ENCODE peak calls at places on chromosomes 1 and 21, in five cellular contexts. One of them, this sample, is unnamed.

GRCh38 chr21:46429754-46430681 is 28.7 kb upstream of the DIP2A start:
- DNase-seq in fibroblast of the aortic adventitia: no peak
- DNase-seq in dorsolateral prefrontal cortex: peak
- DNase-seq in cardiac fibroblast: no peak
- DNase-seq in fibroblast of lung: no peak
- DNase-seq in this sample: no peak

GRCh38 chr1:174775621-174776020 is 224.1 kb upstream of the CACYBP start:
- DNase-seq in fibroblast of the aortic adventitia: no peak
- DNase-seq in dorsolateral prefrontal cortex: no peak
- DNase-seq in cardiac fibroblast: no peak
- DNase-seq in fibroblast of lung: no peak
- DNase-seq in this sample: no peak

GRCh38 chr1:61504840-61505239 is 220.1 kb downstream of the TM2D1 start:
- DNase-seq in fibroblast of the aortic adventitia: peak
- DNase-seq in dorsolateral prefrontal cortex: no peak
- DNase-seq in cardiac fibroblast: peak
- DNase-seq in fibroblast of lung: peak
- DNase-seq in this sample: no peak

GRCh38 chr21:36701912-36702621 is 3.2 kb downstream of the SIM2 start:
- DNase-seq in fibroblast of the aortic adventitia: no peak
- DNase-seq in dorsolateral prefrontal cortex: no peak
- DNase-seq in cardiac fibroblast: no peak
- DNase-seq in fibroblast of lung: no peak
- DNase-seq in this sample: no peak

GRCh38 chr1:65150583-65151263 is 2.7 kb downstream of the AK4 start:
- DNase-seq in fibroblast of the aortic adventitia: no peak
- DNase-seq in dorsolateral prefrontal cortex: no peak
- DNase-seq in cardiac fibroblast: no peak
- DNase-seq in fibroblast of lung: no peak
- DNase-seq in this sample: no peak

GRCh38 chr1:53025034-53025777 is 36.8 kb upstream of the PODN start:
- DNase-seq in fibroblast of the aortic adventitia: peak
- DNase-seq in dorsolateral prefrontal cortex: no peak
- DNase-seq in cardiac fibroblast: peak
- DNase-seq in fibroblast of lung: peak
- DNase-seq in this sample: peak

GRCh38 chr1:203593723-203594122 is 32.9 kb upstream of the ATP2B4 start:
- DNase-seq in fibroblast of the aortic adventitia: no peak
- DNase-seq in dorsolateral prefrontal cortex: no peak
- DNase-seq in cardiac fibroblast: no peak
- DNase-seq in fibroblast of lung: no peak
- DNase-seq in this sample: no peak

GRCh38 chr1:67880056-67880601 is 46.9 kb upstream of the GNG12 start:
- DNase-seq in fibroblast of the aortic adventitia: peak
- DNase-seq in dorsolateral prefrontal cortex: no peak
- DNase-seq in cardiac fibroblast: peak
- DNase-seq in fibroblast of lung: peak
- DNase-seq in this sample: peak

GRCh38 chr1:99943238-99943794 is 26.5 kb upstream of the SLC35A3 start:
- DNase-seq in fibroblast of the aortic adventitia: peak
- DNase-seq in dorsolateral prefrontal cortex: no peak
- DNase-seq in cardiac fibroblast: peak
- DNase-seq in fibroblast of lung: peak
- DNase-seq in this sample: peak

GRCh38 chr1:46067652-46068051 is 64.8 kb downstream of the PIK3R3 start:
- DNase-seq in fibroblast of the aortic adventitia: no peak
- DNase-seq in dorsolateral prefrontal cortex: no peak
- DNase-seq in cardiac fibroblast: no peak
- DNase-seq in fibroblast of lung: no peak
- DNase-seq in this sample: no peak

GRCh38 chr1:189424746-189425331 is 1052.8 kb downstream of the BRINP3 start:
- DNase-seq in fibroblast of the aortic adventitia: no peak
- DNase-seq in dorsolateral prefrontal cortex: no peak
- DNase-seq in cardiac fibroblast: peak
- DNase-seq in fibroblast of lung: peak
- DNase-seq in this sample: peak

GRCh38 chr1:174190800-174191199 is 31.5 kb downstream of the RABGAP1L start:
- DNase-seq in fibroblast of the aortic adventitia: no peak
- DNase-seq in dorsolateral prefrontal cortex: no peak
- DNase-seq in cardiac fibroblast: no peak
- DNase-seq in fibroblast of lung: no peak
- DNase-seq in this sample: no peak

GRCh38 chr1:205923663-205924435 is 19.4 kb downstream of the SLC26A9 start:
- DNase-seq in fibroblast of the aortic adventitia: no peak
- DNase-seq in dorsolateral prefrontal cortex: no peak
- DNase-seq in cardiac fibroblast: no peak
- DNase-seq in fibroblast of lung: no peak
- DNase-seq in this sample: no peak

GRCh38 chr1:227299688-227300087 is 18.6 kb downstream of the CDC42BPA start:
- DNase-seq in fibroblast of the aortic adventitia: peak
- DNase-seq in dorsolateral prefrontal cortex: no peak
- DNase-seq in cardiac fibroblast: no peak
- DNase-seq in fibroblast of lung: peak
- DNase-seq in this sample: no peak

GRCh38 chr1:85343612-85344255 is 67.3 kb upstream of the BCL10 start:
- DNase-seq in fibroblast of the aortic adventitia: peak
- DNase-seq in dorsolateral prefrontal cortex: no peak
- DNase-seq in cardiac fibroblast: peak
- DNase-seq in fibroblast of lung: peak
- DNase-seq in this sample: peak

GRCh38 chr1:1889847-1890505 is 911 bp downstream of the GNB1 start:
- DNase-seq in fibroblast of the aortic adventitia: no peak
- DNase-seq in dorsolateral prefrontal cortex: no peak
- DNase-seq in cardiac fibroblast: peak
- DNase-seq in fibroblast of lung: peak
- DNase-seq in this sample: peak

GRCh38 chr1:180288232-180288818 is 58.3 kb downstream of the LHX4 start:
- DNase-seq in fibroblast of the aortic adventitia: no peak
- DNase-seq in dorsolateral prefrontal cortex: no peak
- DNase-seq in cardiac fibroblast: no peak
- DNase-seq in fibroblast of lung: no peak
- DNase-seq in this sample: no peak

GRCh38 chr1:57492846-57493245 is 69.0 kb upstream of the DAB1 start:
- DNase-seq in fibroblast of the aortic adventitia: no peak
- DNase-seq in dorsolateral prefrontal cortex: no peak
- DNase-seq in cardiac fibroblast: no peak
- DNase-seq in fibroblast of lung: no peak
- DNase-seq in this sample: no peak

GRCh38 chr1:20829946-20830345 is 42.8 kb upstream of the HP1BP3 start:
- DNase-seq in fibroblast of the aortic adventitia: no peak
- DNase-seq in dorsolateral prefrontal cortex: no peak
- DNase-seq in cardiac fibroblast: no peak
- DNase-seq in fibroblast of lung: no peak
- DNase-seq in this sample: no peak

GRCh38 chr1:159598196-159598595 is 10.6 kb downstream of the APCS start:
- DNase-seq in fibroblast of the aortic adventitia: no peak
- DNase-seq in dorsolateral prefrontal cortex: no peak
- DNase-seq in cardiac fibroblast: peak
- DNase-seq in fibroblast of lung: peak
- DNase-seq in this sample: peak

GRCh38 chr1:56302878-56303277 is 276.5 kb downstream of the PLPP3 start:
- DNase-seq in fibroblast of the aortic adventitia: no peak
- DNase-seq in dorsolateral prefrontal cortex: no peak
- DNase-seq in cardiac fibroblast: no peak
- DNase-seq in fibroblast of lung: peak
- DNase-seq in this sample: peak

GRCh38 chr1:40182956-40183710 is 21.9 kb downstream of the RLF start:
- DNase-seq in fibroblast of the aortic adventitia: peak
- DNase-seq in dorsolateral prefrontal cortex: no peak
- DNase-seq in cardiac fibroblast: peak
- DNase-seq in fibroblast of lung: peak
- DNase-seq in this sample: no peak

DNA sequence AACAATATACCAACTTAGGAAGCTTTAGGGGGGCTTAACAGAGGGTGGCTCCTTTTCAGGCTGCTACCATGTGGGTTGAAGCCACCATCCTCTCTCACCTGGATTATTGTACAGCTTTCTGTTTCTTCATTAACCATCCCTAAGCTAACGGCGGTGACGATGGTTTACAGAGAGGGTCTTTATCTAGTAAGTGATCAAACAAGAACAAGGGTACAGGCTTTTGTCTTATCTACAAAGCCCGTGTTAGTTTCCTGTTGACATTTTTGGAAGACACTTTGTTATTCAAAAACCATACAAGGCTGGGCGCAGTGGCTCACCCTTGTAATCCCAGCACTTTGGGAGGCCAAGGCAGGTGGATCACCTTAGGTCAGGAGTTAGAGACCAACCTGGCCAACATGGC is 20.4 kb downstream of the SLC25A33 start:
- DNase-seq in fibroblast of the aortic adventitia: no peak
- DNase-seq in dorsolateral prefrontal cortex: no peak
- DNase-seq in cardiac fibroblast: no peak
- DNase-seq in fibroblast of lung: no peak
- DNase-seq in this sample: no peak
- H3K4me3 ChIP-seq in fibroblast of the aortic adventitia: no peak
- H3K4me3 ChIP-seq in dorsolateral prefrontal cortex: no peak
- H3K4me3 ChIP-seq in cardiac fibroblast: no peak
- H3K4me3 ChIP-seq in fibroblast of lung: no peak
- H3K4me3 ChIP-seq in this sample: no peak

GRCh38 chr1:8740034-8740449 is 77.4 kb downstream of the RERE start:
- DNase-seq in fibroblast of the aortic adventitia: peak
- DNase-seq in dorsolateral prefrontal cortex: no peak
- DNase-seq in cardiac fibroblast: peak
- DNase-seq in fibroblast of lung: peak
- DNase-seq in this sample: peak

GRCh38 chr1:8736927-8737326 is 80.5 kb downstream of the RERE start:
- DNase-seq in fibroblast of the aortic adventitia: peak
- DNase-seq in dorsolateral prefrontal cortex: no peak
- DNase-seq in cardiac fibroblast: no peak
- DNase-seq in fibroblast of lung: peak
- DNase-seq in this sample: no peak

GRCh38 chr1:8742022-8742924 is 75.2 kb downstream of the RERE start:
- DNase-seq in fibroblast of the aortic adventitia: no peak
- DNase-seq in dorsolateral prefrontal cortex: no peak
- DNase-seq in cardiac fibroblast: no peak
- DNase-seq in fibroblast of lung: no peak
- DNase-seq in this sample: no peak

GRCh38 chr1:8733463-8733862 is 84.0 kb downstream of the RERE start:
- DNase-seq in fibroblast of the aortic adventitia: no peak
- DNase-seq in dorsolateral prefrontal cortex: no peak
- DNase-seq in cardiac fibroblast: no peak
- DNase-seq in fibroblast of lung: no peak
- DNase-seq in this sample: no peak

DNA sequence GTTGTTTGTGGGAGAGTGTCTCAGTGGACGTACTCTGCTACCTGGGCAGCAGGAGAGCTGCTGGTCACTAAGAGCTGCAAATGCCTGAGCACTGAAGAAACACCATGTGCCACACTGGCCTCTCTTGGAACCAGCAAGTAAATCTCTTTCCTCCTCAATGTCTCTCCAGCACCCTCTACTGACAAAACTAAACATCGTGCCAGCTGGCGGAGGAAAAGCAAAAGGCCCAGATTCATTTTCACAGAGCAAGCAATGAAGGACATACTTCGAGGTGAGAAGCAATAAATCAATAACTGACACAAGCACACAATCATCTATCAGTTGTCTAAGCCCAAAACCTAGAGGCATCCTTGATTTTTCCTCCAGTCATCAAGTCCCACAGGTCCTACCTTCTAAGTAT is 78.1 kb downstream of the RERE start:
- DNase-seq in fibroblast of the aortic adventitia: no peak
- DNase-seq in dorsolateral prefrontal cortex: no peak
- DNase-seq in cardiac fibroblast: no peak
- DNase-seq in fibroblast of lung: no peak
- DNase-seq in this sample: no peak
- TF ChIP-seq CTCF in fibroblast of the aortic adventitia: no peak
- TF ChIP-seq CTCF in dorsolateral prefrontal cortex: no peak
- TF ChIP-seq CTCF in cardiac fibroblast: no peak
- TF ChIP-seq CTCF in fibroblast of lung: no peak
- TF ChIP-seq CTCF in this sample: no peak

GRCh38 chr1:47231314-47232186 is 475 bp downstream of the TAL1 start:
- DNase-seq in fibroblast of the aortic adventitia: peak
- DNase-seq in dorsolateral prefrontal cortex: no peak
- DNase-seq in cardiac fibroblast: peak
- DNase-seq in fibroblast of lung: peak
- DNase-seq in this sample: peak

GRCh38 chr1:47230692-47231313 is 1.2 kb downstream of the TAL1 start:
- DNase-seq in fibroblast of the aortic adventitia: no peak
- DNase-seq in dorsolateral prefrontal cortex: no peak
- DNase-seq in cardiac fibroblast: no peak
- DNase-seq in fibroblast of lung: no peak
- DNase-seq in this sample: no peak

GRCh38 chr1:47233165-47233564 is 1.1 kb upstream of the TAL1 start:
- DNase-seq in fibroblast of the aortic adventitia: no peak
- DNase-seq in dorsolateral prefrontal cortex: no peak
- DNase-seq in cardiac fibroblast: no peak
- DNase-seq in fibroblast of lung: no peak
- DNase-seq in this sample: no peak

GRCh38 chr1:47229884-47230691 is 1.9 kb downstream of the TAL1 start:
- DNase-seq in fibroblast of the aortic adventitia: peak
- DNase-seq in dorsolateral prefrontal cortex: no peak
- DNase-seq in cardiac fibroblast: no peak
- DNase-seq in fibroblast of lung: no peak
- DNase-seq in this sample: no peak

DNA sequence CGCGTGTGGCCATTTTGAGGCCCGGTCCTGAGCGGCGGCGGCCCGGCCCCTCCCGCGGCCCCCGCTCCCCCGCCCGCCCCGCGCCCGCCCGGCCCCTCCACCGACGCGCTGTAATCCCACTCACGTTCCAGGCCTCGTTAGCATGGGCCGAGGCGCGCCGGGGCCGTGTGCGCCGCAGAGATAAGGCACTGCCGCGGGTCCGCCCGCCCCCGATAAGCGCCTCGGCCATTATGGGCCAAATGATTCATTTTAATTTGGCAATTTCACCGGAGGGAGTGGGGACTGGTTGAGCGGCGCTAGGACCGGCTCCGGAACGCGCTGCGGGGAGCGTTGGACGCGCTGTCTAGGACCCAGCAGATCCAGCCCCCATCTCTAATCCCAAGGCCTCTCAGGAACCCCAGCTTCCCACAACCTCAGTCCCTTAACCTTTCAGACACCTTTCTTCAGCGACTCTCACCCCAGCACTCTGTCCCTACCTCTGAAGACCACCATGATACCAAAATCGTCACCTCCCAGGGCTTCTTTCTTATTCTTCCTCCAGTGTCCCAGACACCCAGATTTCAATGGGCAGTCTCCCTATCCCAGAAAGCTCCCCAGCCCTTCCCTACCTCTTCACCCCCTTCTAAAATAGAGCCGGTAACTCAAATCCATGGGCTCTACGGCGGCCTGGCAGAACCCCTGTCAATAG is at the start of gene TAL1:
- DNase-seq in fibroblast of the aortic adventitia: no peak
- DNase-seq in dorsolateral prefrontal cortex: no peak
- DNase-seq in cardiac fibroblast: peak
- DNase-seq in fibroblast of lung: no peak
- DNase-seq in this sample: no peak
- H3K4me3 ChIP-seq in fibroblast of the aortic adventitia: peak
- H3K4me3 ChIP-seq in dorsolateral prefrontal cortex: peak
- H3K4me3 ChIP-seq in cardiac fibroblast: peak
- H3K4me3 ChIP-seq in fibroblast of lung: peak
- H3K4me3 ChIP-seq in this sample: no peak

DNA sequence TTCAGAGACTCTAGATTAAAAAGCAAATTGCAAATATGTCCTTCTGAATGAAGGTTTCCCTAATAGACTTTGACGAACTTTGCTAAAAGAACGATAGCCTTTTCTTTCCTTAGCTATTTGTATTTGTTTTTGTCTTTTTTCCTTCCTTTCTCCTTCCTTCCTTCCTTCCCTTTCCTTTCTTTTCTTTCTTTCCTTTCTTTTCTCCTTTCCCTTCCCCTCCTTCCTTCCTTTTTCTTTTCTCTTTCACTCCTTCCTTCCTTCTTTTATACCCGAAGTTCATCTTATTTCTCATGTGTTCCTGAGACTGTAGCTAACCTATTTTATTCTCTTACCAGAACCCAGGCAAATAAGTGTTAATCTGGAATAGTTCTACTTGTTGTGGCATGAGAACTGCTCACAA is 381.2 kb upstream of the RUNX1 start:
- DNase-seq in fibroblast of the aortic adventitia: no peak
- DNase-seq in dorsolateral prefrontal cortex: no peak
- DNase-seq in cardiac fibroblast: no peak
- DNase-seq in fibroblast of lung: no peak
- DNase-seq in this sample: no peak
- TF ChIP-seq CTCF in fibroblast of the aortic adventitia: no peak
- TF ChIP-seq CTCF in dorsolateral prefrontal cortex: no peak
- TF ChIP-seq CTCF in cardiac fibroblast: no peak
- TF ChIP-seq CTCF in fibroblast of lung: no peak
- TF ChIP-seq CTCF in this sample: no peak